ENCODE peak calls at places on chromosomes 4 and X, in eight cellular contexts. R is memory B cell; W is AG08395; Y is T-helper 9 cell; N is HEK293T; Z is ureter; I is stimulated activated CD4-positive, alpha-beta T cell treated with anti-CD3 and anti-CD28 coated beads, Interleukin-2, amount 100 ng/mL, for 24 hours; P is GM13977. E is an unnamed sample.

GRCh38 chr4:153222162-153222789 is 18.0 kb downstream of the TRIM2 start:
- DNase-seq in Z (peak; percentile 75), R (peak; percentile 21), Y (peak; percentile 4), P (peak; percentile 33), W (peak; percentile 87), I (peak; percentile 38), N (peak; percentile 55), E (peak; percentile 92)

GRCh38 chr4:3641501-3641900 is 109.3 kb upstream of the LRPAP1 start:
- DNase-seq in R (no peak), P (no peak), Z (no peak), Y (no peak), W (no peak), I (no peak), N (no peak), E (no peak)

GRCh38 chr4:110632506-110633357 is 9.9 kb upstream of the PITX2 start:
- DNase-seq in I (no peak), Y (no peak), Z (no peak), R (no peak), W (no peak), P (peak; percentile 45), N (no peak), E (no peak)

GRCh38 chr4:166421556-166422156 is 548.6 kb downstream of the TLL1 start:
- DNase-seq in R (no peak), P (no peak), I (no peak), W (no peak), Y (no peak), Z (no peak), N (no peak), E (no peak)

GRCh38 chrX:119775517-119776238 is 15.8 kb downstream of the RPL39 start:
- DNase-seq in I (no peak), W (no peak), Z (no peak), P (no peak), Y (no peak), N (no peak), R (no peak), E (no peak)

GRCh38 chr4:188976644-188977115 is 837.4 kb downstream of the TRIML1 start:
- DNase-seq in W (peak; percentile 33), Y (no peak), N (peak; percentile 6), P (no peak), I (no peak), R (no peak), Z (no peak), E (no peak)

GRCh38 chr4:1365271-1366178 is 18.5 kb downstream of the UVSSA start:
- DNase-seq in Y (no peak), R (no peak), W (no peak), P (no peak), I (no peak), N (no peak), Z (no peak), E (no peak)

GRCh38 chr4:26048378-26048882 is 134.4 kb downstream of the SMIM20 start:
- DNase-seq in N (no peak), Y (no peak), Z (peak; percentile 57), P (no peak), W (peak; percentile 95), I (no peak), R (no peak), E (no peak)

GRCh38 chr4:41155194-41155830 is 59.0 kb downstream of the APBB2 start:
- DNase-seq in W (peak; percentile 70), R (no peak), P (no peak), N (no peak), Z (no peak), Y (no peak), I (no peak), E (no peak)

GRCh38 chr4:152968806-152969394 is 32.8 kb downstream of the FHDC1 start:
- DNase-seq in N (no peak), W (no peak), I (no peak), Z (no peak), Y (no peak), R (no peak), P (no peak), E (no peak)

GRCh38 chrX:44400588-44400987 is 57.1 kb upstream of the EFHC2 start:
- DNase-seq in N (no peak), I (peak; percentile 38), Y (no peak), R (no peak), W (peak; percentile 53), Z (no peak), P (no peak), E (no peak)

GRCh38 chr4:139595989-139596679 is 40.1 kb upstream of the SETD7 start:
- DNase-seq in P (no peak), I (no peak), N (no peak), Y (no peak), W (peak; percentile 57), Z (no peak), R (no peak), E (no peak)

GRCh38 chrX:73390628-73391567 is 56.0 kb upstream of the CDX4 start:
- DNase-seq in W (no peak), I (no peak), P (no peak), Z (no peak), N (no peak), Y (no peak), R (no peak), E (no peak)

GRCh38 chrX:129686422-129686948 is 31.7 kb upstream of the APLN start:
- DNase-seq in N (no peak), I (no peak), W (peak; percentile 41), R (no peak), Z (peak; percentile 46), Y (no peak), P (no peak), E (no peak)

GRCh38 chr4:168634276-168634802 is 137.5 kb downstream of the PALLD start:
- DNase-seq in I (no peak), N (peak; percentile 58), W (peak; percentile 86), Y (no peak), R (no peak), Z (no peak), P (no peak), E (no peak)

GRCh38 chr4:113502476-113502875 is 259.1 kb downstream of the CAMK2D start:
- DNase-seq in Z (no peak), R (no peak), I (no peak), Y (no peak), W (peak; percentile 3), P (no peak), N (no peak), E (no peak)

GRCh38 chr4:106238819-106239420 is 77.1 kb downstream of the TBCK start:
- DNase-seq in W (peak; percentile 53), R (no peak), Z (no peak), I (no peak), P (no peak), N (peak; percentile 57), Y (no peak), E (peak; percentile 31)

GRCh38 chr4:73891326-73891725 is 22.1 kb downstream of the CXCL1 start:
- DNase-seq in Z (no peak), W (no peak), I (no peak), P (no peak), R (no peak), Y (no peak), N (no peak), E (no peak)

GRCh38 chr4:32140636-32141035 is 1420.5 kb downstream of the PCDH7 start:
- DNase-seq in I (no peak), Y (no peak), P (peak; percentile 4), W (peak; percentile 42), Z (no peak), R (no peak), N (no peak), E (no peak)

GRCh38 chr4:152598454-152598853 is 62.6 kb upstream of the FBXW7 start:
- DNase-seq in P (no peak), W (no peak), Z (no peak), R (no peak), Y (no peak), N (no peak), I (no peak), E (no peak)

GRCh38 chrX:68755726-68756125 is 73.1 kb upstream of the EFNB1 start:
- DNase-seq in R (no peak), W (no peak), N (no peak), P (no peak), Z (no peak), Y (no peak), I (no peak), E (no peak)

GRCh38 chr4:148857234-148857972 is 415.2 kb upstream of the NR3C2 start:
- DNase-seq in P (no peak), N (no peak), I (no peak), W (no peak), Z (no peak), Y (no peak), R (no peak), E (no peak)

GRCh38 chrX:10554612-10555270 is 65.6 kb downstream of the MID1 start:
- DNase-seq in I (no peak), R (no peak), Y (no peak), P (no peak), Z (no peak), W (no peak), N (no peak), E (no peak)

GRCh38 chr4:96035727-96036126 is 195.8 kb downstream of the PDHA2 start:
- DNase-seq in Z (no peak), W (no peak), Y (no peak), P (no peak), R (no peak), I (no peak), N (peak; percentile 9), E (peak; percentile 23)

GRCh38 chr4:153222790-153223417 is 18.7 kb downstream of the TRIM2 start:
- DNase-seq in R (peak; percentile 5), I (peak; percentile 36), P (peak; percentile 61), W (peak; percentile 61), N (peak; percentile 65), Z (peak; percentile 48), Y (no peak), E (no peak)

GRCh38 chr4:77734928-77735327 is 84.2 kb downstream of the CNOT6L start:
- DNase-seq in Y (no peak), R (peak; percentile 3), Z (no peak), I (peak; percentile 7), W (peak; percentile 28), P (peak; percentile 50), N (no peak), E (no peak)

GRCh38 chr4:17166954-17167353 is 268.5 kb upstream of the LDB2 start:
- DNase-seq in W (no peak), Y (no peak), N (no peak), R (no peak), P (no peak), Z (peak; percentile 47), I (no peak), E (no peak)

GRCh38 chr4:7905461-7905915 is 34.2 kb downstream of the AFAP1 start:
- DNase-seq in W (peak; percentile 69), Z (no peak), I (no peak), Y (no peak), P (no peak), R (no peak), N (no peak), E (no peak)

GRCh38 chrX:46831620-46832327 is 5.1 kb upstream of the RP2 start:
- DNase-seq in I (no peak), Z (no peak), P (no peak), R (no peak), Y (no peak), W (peak; percentile 45), N (no peak), E (no peak)

GRCh38 chr4:82799006-82799881 is 648 bp upstream of the SCD5 start:
- DNase-seq in N (no peak), I (no peak), W (no peak), R (no peak), P (peak; percentile 48), Y (no peak), Z (no peak), E (peak; percentile 40)

GRCh38 chr4:100075056-100075455 is 115.2 kb downstream of the DDIT4L start:
- DNase-seq in W (no peak), Z (no peak), I (no peak), P (no peak), R (no peak), N (no peak), Y (no peak), E (no peak)

GRCh38 chrX:68568136-68568535 is 69.3 kb downstream of the YIPF6 start:
- DNase-seq in Z (no peak), R (no peak), Y (no peak), W (no peak), P (no peak), I (peak; percentile 5), N (no peak), E (no peak)

GRCh38 chr4:56643596-56643995 is 37.5 kb downstream of the HOPX start:
- DNase-seq in Y (no peak), Z (no peak), W (no peak), P (no peak), N (no peak), I (no peak), R (no peak), E (no peak)